ENCODE peak calls at places on chromosome X, in eight cellular contexts. H, C, J, T, I, S, D and Z are unnamed samples.

GRCh38 chrX:16610121-16610565 is 39.8 kb upstream of the S100G start:
- DNase-seq in C (no peak), S (no peak), D (no peak), J (no peak), I (no peak), T (no peak), H (peak), Z (no peak)

GRCh38 chrX:141220342-141221008 is 21.8 kb downstream of the SPANXC start:
- DNase-seq in D (no peak), J (peak), H (peak), T (no peak), S (peak), I (no peak), C (no peak), Z (no peak)

GRCh38 chrX:1140236-1140681 is 72.2 kb downstream of the CRLF2 start:
- DNase-seq in C (no peak), S (no peak), H (no peak), I (no peak), T (no peak), J (no peak), D (peak), Z (no peak)

GRCh38 chrX:118251251-118251650 is 94.7 kb upstream of the WDR44 start:
- DNase-seq in J (peak), H (peak), C (no peak), T (no peak), I (no peak), S (no peak), D (no peak), Z (no peak)

GRCh38 chrX:13968198-13968597 is 61.5 kb downstream of the GEMIN8 start:
- DNase-seq in S (no peak), T (no peak), C (no peak), D (no peak), I (no peak), J (no peak), H (no peak), Z (no peak)

GRCh38 chrX:96211953-96212352 is 472.7 kb upstream of the DIAPH2 start:
- DNase-seq in D (no peak), S (no peak), T (no peak), C (no peak), H (no peak), I (no peak), J (no peak), Z (no peak)

GRCh38 chrX:146154191-146154590 is 336.6 kb downstream of the SLITRK2 start:
- DNase-seq in S (no peak), D (no peak), J (no peak), H (no peak), C (no peak), I (no peak), T (no peak), Z (no peak)

GRCh38 chrX:112834016-112834855 is 6.4 kb downstream of the AMOT start:
- DNase-seq in D (no peak), C (no peak), T (no peak), J (peak), I (no peak), S (peak), H (peak), Z (no peak)

GRCh38 chrX:357693-358471 is 28.8 kb downstream of the PPP2R3B start:
- DNase-seq in T (no peak), C (no peak), H (peak), J (no peak), I (no peak), D (no peak), S (no peak), Z (no peak)

GRCh38 chrX:149006235-149006634 is 498.9 kb downstream of the IDS start:
- DNase-seq in I (no peak), H (no peak), C (no peak), D (no peak), S (no peak), T (no peak), J (no peak), Z (no peak)

GRCh38 chrX:43940811-43941210 is 32.4 kb downstream of the NDP start:
- DNase-seq in S (no peak), J (peak), D (no peak), C (no peak), H (peak), T (no peak), I (no peak), Z (no peak)

GRCh38 chrX:2488621-2489285 is 12.0 kb downstream of the DHRSX start:
- DNase-seq in S (no peak), C (no peak), D (no peak), T (peak), H (no peak), J (no peak), I (no peak), Z (no peak)

GRCh38 chrX:1274786-1275185 is 6.2 kb downstream of the CSF2RA start:
- DNase-seq in D (no peak), H (no peak), I (no peak), C (no peak), T (no peak), J (no peak), S (no peak), Z (no peak)

GRCh38 chrX:350534-351321 is 32.1 kb upstream of the GTPBP6 start:
- DNase-seq in D (no peak), T (no peak), I (no peak), C (no peak), S (no peak), J (no peak), H (no peak), Z (no peak)

GRCh38 chrX:28659269-28659668 is 72.0 kb downstream of the IL1RAPL1 start:
- DNase-seq in C (no peak), J (no peak), T (no peak), H (no peak), S (no peak), I (no peak), D (no peak), Z (no peak)

GRCh38 chrX:47145408-47146120 is 543 bp downstream of the RBM10 start:
- DNase-seq in D (no peak), H (no peak), C (no peak), J (no peak), T (peak), S (no peak), I (no peak), Z (no peak)

GRCh38 chrX:10769696-10770619 is 149.6 kb upstream of the MID1 start:
- DNase-seq in J (peak), C (no peak), H (peak), D (no peak), I (no peak), T (no peak), S (peak), Z (no peak)

GRCh38 chrX:8755116-8755515 is 23.2 kb upstream of the ANOS1 start:
- DNase-seq in T (no peak), I (no peak), D (no peak), C (no peak), H (no peak), S (no peak), J (no peak), Z (no peak)

GRCh38 chrX:2609431-2610238 is 81.5 kb upstream of the CD99 start:
- DNase-seq in D (no peak), H (peak), T (peak), J (peak), S (no peak), I (no peak), C (no peak), Z (no peak)

GRCh38 chrX:7159132-7159861 is 11.3 kb upstream of the PUDP start:
- DNase-seq in J (no peak), C (no peak), T (no peak), I (no peak), H (no peak), S (no peak), D (no peak), Z (no peak)

GRCh38 chrX:12013220-12013619 is 125.1 kb upstream of the FRMPD4 start:
- DNase-seq in C (no peak), D (no peak), J (peak), H (peak), T (no peak), S (peak), I (no peak), Z (no peak)

GRCh38 chrX:119692241-119693031 is 532 bp downstream of the SEPTIN6 start:
- DNase-seq in T (peak), C (peak), I (no peak), S (no peak), D (no peak), H (peak), J (peak), Z (no peak)

GRCh38 chrX:5086388-5086787 is 1142.3 kb downstream of the NLGN4X start:
- DNase-seq in I (no peak), S (no peak), H (peak), C (no peak), J (peak), D (no peak), T (no peak), Z (no peak)

GRCh38 chrX:41085105-41085882 is at the start of gene USP9X:
- DNase-seq in D (peak), C (peak), H (peak), J (peak), T (peak), I (peak), S (peak), Z (peak)

GRCh38 chrX:87006561-87006960 is 511.0 kb upstream of the KLHL4 start:
- DNase-seq in I (no peak), S (no peak), C (no peak), T (no peak), J (no peak), D (no peak), H (no peak), Z (no peak)

GRCh38 chrX:110418220-110418856 is 59.7 kb downstream of the RTL9 start:
- DNase-seq in S (peak), I (no peak), T (no peak), H (peak), J (peak), C (no peak), D (no peak), Z (no peak)

GRCh38 chrX:9525511-9526248 is 60.8 kb downstream of the TBL1X start:
- DNase-seq in C (no peak), D (no peak), J (no peak), I (no peak), H (peak), S (no peak), T (no peak), Z (no peak)

GRCh38 chrX:86711531-86712180 is 563.4 kb downstream of the DACH2 start:
- DNase-seq in S (no peak), C (no peak), J (no peak), T (no peak), H (no peak), I (no peak), D (no peak), Z (no peak)

GRCh38 chrX:18677140-18677834 is 5.4 kb upstream of the RS1 start:
- DNase-seq in C (no peak), T (no peak), I (no peak), S (no peak), H (no peak), D (no peak), J (no peak), Z (no peak)

GRCh38 chrX:97102938-97103337 is 219.2 kb downstream of the RPA4 start:
- DNase-seq in I (no peak), S (no peak), H (no peak), D (no peak), J (no peak), T (no peak), C (no peak), Z (no peak)

GRCh38 chrX:23888887-23889501 is 18.7 kb downstream of the APOO start:
- DNase-seq in J (peak), C (no peak), S (no peak), D (no peak), H (peak), T (no peak), I (no peak), Z (no peak)

GRCh38 chrX:45771560-45772340 is 571.1 kb upstream of the DIPK2B start:
- DNase-seq in S (peak), I (no peak), D (no peak), H (peak), T (peak), C (no peak), J (peak), Z (no peak)

GRCh38 chrX:31251336-31251735 is 179.5 kb upstream of the FTHL17 start:
- DNase-seq in D (no peak), C (no peak), S (no peak), J (peak), H (no peak), T (no peak), I (no peak), Z (no peak)

GRCh38 chrX:145190801-145191389 is 56.4 kb upstream of the SPANXN1 start:
- DNase-seq in I (no peak), H (no peak), J (peak), S (no peak), C (no peak), T (no peak), D (no peak), Z (no peak)

GRCh38 chrX:45762699-45763647 is 562.3 kb upstream of the DIPK2B start:
- DNase-seq in S (no peak), C (peak), D (no peak), J (no peak), I (no peak), T (no peak), H (no peak), Z (no peak)

GRCh38 chrX:2608638-2609430 is 82.3 kb upstream of the CD99 start:
- DNase-seq in J (peak), T (peak), H (peak), D (peak), C (peak), S (peak), I (peak), Z (peak)

GRCh38 chrX:101219840-101220191 is 230 bp downstream of the DRP2 start:
- DNase-seq in I (no peak), T (no peak), D (no peak), H (peak), S (no peak), C (no peak), J (peak), Z (no peak)

GRCh38 chrX:101659601-101660063 is at the start of gene ARMCX2:
- DNase-seq in S (peak), T (peak), I (no peak), D (no peak), C (no peak), J (peak), H (peak), Z (peak)

GRCh38 chrX:118702741-118703140 is 24.7 kb upstream of the IL13RA1 start:
- DNase-seq in T (no peak), D (no peak), S (peak), H (peak), I (no peak), C (no peak), J (peak), Z (no peak)

GRCh38 chrX:68827256-68827655 is 1.6 kb upstream of the EFNB1 start:
- DNase-seq in D (peak), C (no peak), T (no peak), S (no peak), I (no peak), H (no peak), J (no peak), Z (peak)

GRCh38 chrX:68828740-68829593 is at the start of gene EFNB1:
- DNase-seq in D (peak), S (peak), C (peak), J (peak), I (peak), H (peak), T (peak), Z (peak)

GRCh38 chrX:68826113-68826980 is 2.5 kb upstream of the EFNB1 start:
- DNase-seq in I (no peak), J (no peak), T (no peak), S (no peak), C (no peak), H (no peak), D (peak), Z (no peak)

GRCh38 chrX:68829594-68830485 is 1.0 kb downstream of the EFNB1 start:
- DNase-seq in T (no peak), C (peak), H (peak), D (peak), J (peak), S (no peak), I (no peak), Z (peak)

GRCh38 chrX:68827848-68828562 is 816 bp upstream of the EFNB1 start:
- DNase-seq in S (peak), D (peak), T (peak), H (peak), I (peak), J (peak), C (peak), Z (peak)
- TF ChIP-seq CTCF in S (peak), D (peak), T (peak), H (peak), I (no peak), J (peak), C (peak), Z (peak)

GRCh38 chrX:154047266-154047665 is 27.6 kb upstream of the IRAK1 start:
- DNase-seq in T (no peak), C (no peak), D (no peak), I (no peak), J (no peak), S (no peak), H (peak), Z (no peak)
- TF ChIP-seq CTCF in T (no peak), C (no peak), D (no peak), I (no peak), J (no peak), S (no peak), H (no peak), Z (no peak)

GRCh38 chrX:65480960-65481359 is 53.6 kb downstream of the LAS1L start:
- DNase-seq in H (no peak), I (no peak), J (no peak), S (no peak), D (no peak), T (no peak), C (no peak), Z (no peak)
- TF ChIP-seq CTCF in H (no peak), I (no peak), J (no peak), S (no peak), D (no peak), T (no peak), C (no peak), Z (no peak)

DNA sequence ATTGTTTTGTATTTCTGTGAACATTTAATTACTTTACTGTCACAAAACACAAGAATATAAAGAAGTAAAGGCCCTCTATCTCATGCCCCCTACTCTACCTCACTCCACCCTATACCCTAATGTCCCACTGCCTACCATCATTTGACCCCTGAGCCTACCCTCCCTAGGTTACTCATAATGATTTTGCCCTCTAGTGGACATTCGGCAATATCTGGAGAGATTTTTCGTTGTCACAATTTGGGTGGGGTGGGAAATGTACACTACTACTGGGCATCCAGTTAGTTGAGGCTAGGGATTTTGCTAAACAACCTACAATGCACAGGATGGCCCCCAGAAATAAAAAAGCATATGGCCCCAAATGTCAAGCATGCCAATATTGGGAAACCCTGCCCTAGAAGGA is 10.2 kb downstream of the TEX13A start:
- DNase-seq in C (no peak), S (no peak), T (no peak), H (no peak), I (no peak), J (no peak), D (no peak), Z (no peak)
- TF ChIP-seq CTCF in C (peak), S (no peak), T (no peak), H (no peak), I (no peak), J (peak), D (no peak), Z (peak)

GRCh38 chrX:139967300-139967699 is 2.0 kb upstream of the CXorf66 start:
- DNase-seq in H (no peak), C (no peak), T (peak), J (peak), I (no peak), D (no peak), S (no peak), Z (no peak)
- TF ChIP-seq CTCF in H (peak), C (peak), T (no peak), J (peak), I (no peak), D (no peak), S (peak), Z (no peak)

GRCh38 chrX:38768079-38768478 is 33.2 kb upstream of the MID1IP1 start:
- DNase-seq in D (no peak), C (no peak), H (peak), I (no peak), J (peak), S (peak), T (peak), Z (no peak)
- TF ChIP-seq CTCF in D (peak), C (no peak), H (peak), I (no peak), J (peak), S (peak), T (no peak), Z (no peak)

GRCh38 chrX:70264784-70265183 is 3.4 kb upstream of the ARR3 start:
- DNase-seq in C (no peak), H (no peak), D (no peak), J (no peak), T (no peak), I (no peak), S (no peak), Z (no peak)

GRCh38 chrX:70262952-70263567 is 3.1 kb upstream of the P2RY4 start:
- DNase-seq in S (no peak), T (no peak), J (peak), D (no peak), H (peak), C (peak), I (no peak), Z (no peak)

DNA sequence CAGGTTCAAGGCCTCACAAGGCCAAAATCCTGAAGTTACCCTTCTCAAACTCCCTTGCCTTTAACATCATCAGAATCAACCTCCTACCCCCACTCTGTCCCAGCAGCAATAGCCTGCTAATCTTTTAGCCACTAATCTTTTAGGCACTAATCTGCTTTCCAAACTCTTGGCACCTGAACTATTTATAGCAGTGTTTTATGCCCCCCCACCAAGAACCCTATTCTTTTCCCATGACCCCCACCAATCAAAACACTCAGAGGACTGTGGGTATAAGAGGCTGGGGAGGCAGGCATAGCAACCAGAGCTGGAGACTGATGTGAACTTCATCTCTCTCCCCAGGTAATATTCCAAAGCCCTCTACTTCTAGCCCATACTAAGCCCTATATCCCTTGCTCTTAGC is at the start of gene ARR3:
- DNase-seq in C (no peak), I (no peak), H (no peak), D (no peak), T (no peak), S (no peak), J (no peak), Z (no peak)
- TF ChIP-seq CTCF in C (no peak), I (no peak), H (no peak), D (no peak), T (no peak), S (no peak), J (no peak), Z (no peak)

DNA sequence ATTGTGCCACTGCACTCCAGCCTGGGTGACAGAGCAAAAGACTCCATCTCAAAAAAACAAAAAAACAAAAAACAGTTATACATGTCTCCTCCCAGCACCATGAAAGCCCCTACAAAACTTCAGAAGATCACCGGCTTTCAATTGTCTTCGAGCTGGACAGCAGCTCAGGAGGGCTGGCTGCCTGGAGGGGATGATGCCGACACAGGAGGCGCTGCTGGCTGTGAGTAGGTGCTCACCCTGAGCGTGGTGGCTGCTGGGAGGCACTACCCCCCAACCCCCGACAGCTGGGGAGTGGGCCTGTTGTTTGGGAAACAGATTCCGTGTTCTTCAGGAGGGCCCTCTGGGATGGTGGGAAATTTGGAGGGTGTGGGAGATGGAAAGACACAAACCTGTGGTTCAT is 6.9 kb upstream of the ELF4 start:
- DNase-seq in I (no peak), T (no peak), J (no peak), C (no peak), H (no peak), S (no peak), D (no peak), Z (no peak)
- TF ChIP-seq CTCF in I (no peak), T (no peak), J (no peak), C (no peak), H (no peak), S (no peak), D (no peak), Z (no peak)